ENCODE peak calls at places on chromosomes 4 and X, in five cellular contexts. C is activated CD4-positive, CD25-positive, alpha-beta regulatory T cell treated with anti-CD3 and anti-CD28 coated beads, Interleukin-2, amount 50 U/mL, for 72 hours; G is ovary; Z is EL; A is NCI-H2171 treated with DMSO at 0.1 percent for 48 hours. I is an unnamed sample.
A peak's percentile ranks its signal among the peaks of the same experiment; 100 is the strongest.

GRCh38 chr4:1856920-1857699 is 1.2 kb upstream of the LETM1 start:
- DNase-seq in C (no peak), G (peak; percentile 53), Z (peak; percentile 34), A (no peak), I (peak; percentile 38)

GRCh38 chr4:8374851-8375649 is 65.5 kb downstream of the ACOX3 start:
- DNase-seq in C (no peak), G (no peak), Z (no peak), A (no peak), I (no peak)

GRCh38 chrX:153766871-153767673 is 3.0 kb downstream of the PLXNB3 start:
- DNase-seq in C (peak; percentile 27), G (peak; percentile 17), Z (no peak), A (no peak), I (no peak)

GRCh38 chr4:6225469-6225868 is 25.1 kb upstream of the JAKMIP1 start:
- DNase-seq in C (no peak), G (no peak), Z (peak; percentile 14), A (no peak), I (peak; percentile 27)

GRCh38 chr4:184734758-184735157 is 862 bp upstream of the CENPU start:
- DNase-seq in C (no peak), G (no peak), Z (no peak), A (no peak), I (no peak)

GRCh38 chrX:103253608-103254007 is 1.3 kb downstream of the TCEAL8 start:
- DNase-seq in C (no peak), G (no peak), Z (peak; percentile 4), A (no peak), I (no peak)

GRCh38 chr4:149987330-149987751 is 90.9 kb upstream of the DCLK2 start:
- DNase-seq in C (no peak), G (no peak), Z (no peak), A (peak; percentile 27), I (peak; percentile 58)

GRCh38 chr4:74370912-74371311 is 6.0 kb downstream of the EREG start:
- DNase-seq in C (no peak), G (no peak), Z (peak; percentile 63), A (peak; percentile 7), I (peak; percentile 63)

GRCh38 chr4:53694666-53695065 is 103.4 kb upstream of the LNX1 start:
- DNase-seq in C (no peak), G (no peak), Z (no peak), A (no peak), I (no peak)

GRCh38 chr4:142549726-142550463 is 296.2 kb downstream of the INPP4B start:
- DNase-seq in C (no peak), G (no peak), Z (peak; percentile 79), A (no peak), I (peak; percentile 88)

GRCh38 chr4:180394307-180394706 is 1848.9 kb upstream of the TENM3 start:
- DNase-seq in C (no peak), G (no peak), Z (no peak), A (no peak), I (no peak)

GRCh38 chrX:29478336-29479069 is 736.9 kb upstream of the MAGEB2 start:
- DNase-seq in C (no peak), G (no peak), Z (peak; percentile 2), A (peak; percentile 1), I (peak; percentile 72)